ENCODE peak calls at places on chromosomes 2 and 18, in six cellular contexts. One of them, this sample, is unnamed.

GRCh38 chr2:74474899-74475298 is 2.4 kb upstream of the MRPL53 start:
- DNase-seq in H1: peak; percentile 78
- DNase-seq in stomach: no peak
- DNase-seq in A549: no peak
- DNase-seq in GM12878: no peak
- DNase-seq in upper lobe of left lung: no peak
- DNase-seq in this sample: no peak

GRCh38 chr2:225582355-225583116 is 183.0 kb downstream of the NYAP2 start:
- DNase-seq in upper lobe of left lung: peak; percentile 75
- DNase-seq in stomach: no peak
- DNase-seq in GM12878: no peak
- DNase-seq in A549: no peak
- DNase-seq in H1: no peak
- DNase-seq in this sample: peak; percentile 31

GRCh38 chr18:27843783-27844415 is 333.0 kb downstream of the CDH2 start:
- DNase-seq in stomach: no peak
- DNase-seq in H1: no peak
- DNase-seq in GM12878: no peak
- DNase-seq in A549: no peak
- DNase-seq in upper lobe of left lung: no peak
- DNase-seq in this sample: no peak

GRCh38 chr2:227853765-227854271 is 17.6 kb upstream of the DAW1 start:
- DNase-seq in stomach: no peak
- DNase-seq in H1: no peak
- DNase-seq in GM12878: no peak
- DNase-seq in A549: no peak
- DNase-seq in upper lobe of left lung: no peak
- DNase-seq in this sample: no peak

GRCh38 chr2:164495491-164496223 is 125.6 kb downstream of the GRB14 start:
- DNase-seq in A549: peak; percentile 15
- DNase-seq in stomach: no peak
- DNase-seq in H1: no peak
- DNase-seq in GM12878: no peak
- DNase-seq in upper lobe of left lung: no peak
- DNase-seq in this sample: no peak

GRCh38 chr2:236261452-236261851 is 2.8 kb downstream of the ASB18 start:
- DNase-seq in upper lobe of left lung: no peak
- DNase-seq in A549: no peak
- DNase-seq in stomach: no peak
- DNase-seq in H1: no peak
- DNase-seq in GM12878: no peak
- DNase-seq in this sample: no peak

GRCh38 chr2:26067980-26068507 is 34.2 kb downstream of the RAB10 start:
- DNase-seq in stomach: no peak
- DNase-seq in H1: no peak
- DNase-seq in GM12878: no peak
- DNase-seq in A549: no peak
- DNase-seq in upper lobe of left lung: no peak
- DNase-seq in this sample: no peak

GRCh38 chr2:173652731-173653426 is 298.2 kb downstream of the CDCA7 start:
- DNase-seq in A549: peak; percentile 83
- DNase-seq in stomach: peak; percentile 32
- DNase-seq in upper lobe of left lung: no peak
- DNase-seq in H1: no peak
- DNase-seq in GM12878: no peak
- DNase-seq in this sample: no peak

GRCh38 chr2:221680548-221680947 is 108.4 kb upstream of the EPHA4 start:
- DNase-seq in stomach: no peak
- DNase-seq in A549: no peak
- DNase-seq in GM12878: no peak
- DNase-seq in upper lobe of left lung: no peak
- DNase-seq in H1: no peak
- DNase-seq in this sample: no peak

GRCh38 chr2:8198776-8199382 is 483.0 kb upstream of the ID2 start:
- DNase-seq in H1: no peak
- DNase-seq in GM12878: no peak
- DNase-seq in upper lobe of left lung: no peak
- DNase-seq in A549: no peak
- DNase-seq in stomach: no peak
- DNase-seq in this sample: no peak

GRCh38 chr2:220533485-220533884 is 906.1 kb downstream of the SLC4A3 start:
- DNase-seq in A549: peak; percentile 32
- DNase-seq in upper lobe of left lung: no peak
- DNase-seq in stomach: no peak
- DNase-seq in H1: no peak
- DNase-seq in GM12878: peak; percentile 1
- DNase-seq in this sample: no peak

GRCh38 chr2:160425794-160426193 is 67.8 kb downstream of the RBMS1 start:
- DNase-seq in H1: no peak
- DNase-seq in upper lobe of left lung: no peak
- DNase-seq in A549: no peak
- DNase-seq in GM12878: no peak
- DNase-seq in stomach: no peak
- DNase-seq in this sample: no peak

GRCh38 chr2:69915050-69915945 is at the start of gene MXD1:
- DNase-seq in GM12878: no peak
- DNase-seq in stomach: peak; percentile 38
- DNase-seq in upper lobe of left lung: peak; percentile 94
- DNase-seq in H1: no peak
- DNase-seq in A549: no peak
- DNase-seq in this sample: no peak

GRCh38 chr2:191696001-191696400 is 18.1 kb downstream of the NABP1 start:
- DNase-seq in upper lobe of left lung: no peak
- DNase-seq in stomach: no peak
- DNase-seq in A549: no peak
- DNase-seq in H1: no peak
- DNase-seq in GM12878: no peak
- DNase-seq in this sample: no peak

GRCh38 chr18:2902327-2902726 is 55.5 kb downstream of the EMILIN2 start:
- DNase-seq in H1: no peak
- DNase-seq in A549: no peak
- DNase-seq in stomach: no peak
- DNase-seq in upper lobe of left lung: no peak
- DNase-seq in GM12878: no peak
- DNase-seq in this sample: no peak

GRCh38 chr2:195667974-195668373 is 10.9 kb downstream of the SLC39A10 start:
- DNase-seq in GM12878: no peak
- DNase-seq in A549: no peak
- DNase-seq in stomach: no peak
- DNase-seq in upper lobe of left lung: no peak
- DNase-seq in H1: no peak
- DNase-seq in this sample: no peak

GRCh38 chr2:26840937-26841610 is 6.9 kb upstream of the DPYSL5 start:
- DNase-seq in upper lobe of left lung: no peak
- DNase-seq in H1: no peak
- DNase-seq in stomach: no peak
- DNase-seq in GM12878: no peak
- DNase-seq in A549: peak; percentile 48
- DNase-seq in this sample: no peak

GRCh38 chr2:113098061-113098460 is 29.3 kb upstream of the IL1RN start:
- DNase-seq in stomach: no peak
- DNase-seq in upper lobe of left lung: no peak
- DNase-seq in H1: no peak
- DNase-seq in A549: no peak
- DNase-seq in GM12878: no peak
- DNase-seq in this sample: peak; percentile 19

GRCh38 chr2:37593024-37593423 is 78.4 kb downstream of the CDC42EP3 start:
- DNase-seq in A549: no peak
- DNase-seq in H1: no peak
- DNase-seq in stomach: no peak
- DNase-seq in GM12878: no peak
- DNase-seq in upper lobe of left lung: no peak
- DNase-seq in this sample: no peak

GRCh38 chr2:37589298-37589697 is 82.1 kb downstream of the CDC42EP3 start:
- DNase-seq in H1: no peak
- DNase-seq in upper lobe of left lung: no peak
- DNase-seq in stomach: no peak
- DNase-seq in A549: no peak
- DNase-seq in GM12878: no peak
- DNase-seq in this sample: no peak

GRCh38 chr2:37587817-37588216 is 83.6 kb downstream of the CDC42EP3 start:
- DNase-seq in upper lobe of left lung: no peak
- DNase-seq in H1: no peak
- DNase-seq in A549: no peak
- DNase-seq in GM12878: no peak
- DNase-seq in stomach: no peak
- DNase-seq in this sample: no peak

GRCh38 chr2:37588316-37588777 is 83.1 kb downstream of the CDC42EP3 start:
- DNase-seq in stomach: no peak
- DNase-seq in A549: no peak
- DNase-seq in H1: no peak
- DNase-seq in upper lobe of left lung: no peak
- DNase-seq in GM12878: no peak
- DNase-seq in this sample: no peak

GRCh38 chr2:37590119-37590571 is 81.3 kb downstream of the CDC42EP3 start:
- DNase-seq in upper lobe of left lung: no peak
- DNase-seq in A549: no peak
- DNase-seq in GM12878: no peak
- DNase-seq in stomach: no peak
- DNase-seq in H1: no peak
- DNase-seq in this sample: no peak
- TF ChIP-seq EP300 in upper lobe of left lung: peak; percentile 47
- TF ChIP-seq EP300 in A549: no peak
- TF ChIP-seq EP300 in GM12878: no peak
- TF ChIP-seq EP300 in stomach: no peak
- TF ChIP-seq EP300 in H1: no peak
- TF ChIP-seq EP300 in this sample: peak; percentile 43

DNA sequence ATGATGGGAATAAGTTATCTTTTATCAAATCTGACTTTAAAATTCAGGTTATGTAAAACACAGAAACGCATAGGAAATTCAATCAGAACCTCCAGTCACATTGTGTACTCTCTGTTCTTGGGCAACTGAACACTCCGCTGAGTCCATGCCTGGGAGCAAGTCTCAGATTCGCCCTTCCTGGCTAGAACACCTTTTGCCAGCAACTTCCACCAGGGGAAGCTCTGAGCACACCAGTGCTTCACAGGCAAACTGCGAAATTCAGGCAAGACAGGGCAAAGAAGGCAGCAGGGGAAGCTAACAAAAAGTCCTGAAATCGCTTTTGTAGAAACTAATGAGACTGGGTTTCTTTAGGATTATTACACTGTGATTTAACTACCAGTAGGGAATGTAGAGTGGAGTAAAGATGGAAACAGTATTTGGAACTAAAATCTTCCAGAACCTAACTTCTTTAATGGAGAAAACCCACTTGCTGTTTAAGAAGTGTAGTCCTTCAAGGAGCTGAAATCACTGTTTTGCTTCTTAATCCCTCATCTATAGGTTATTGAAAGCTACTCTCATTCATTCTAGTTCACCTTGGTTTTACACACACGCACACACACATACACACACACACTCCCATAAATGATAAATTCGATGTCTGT is 214.3 kb downstream of the TMEM182 start:
- DNase-seq in stomach: no peak
- DNase-seq in H1: peak; percentile 54
- DNase-seq in GM12878: no peak
- DNase-seq in A549: peak; percentile 4
- DNase-seq in upper lobe of left lung: no peak
- DNase-seq in this sample: no peak
- TF ChIP-seq CTCF in stomach: no peak
- TF ChIP-seq CTCF in H1: peak; percentile 85
- TF ChIP-seq CTCF in GM12878: peak; percentile 50
- TF ChIP-seq CTCF in A549: peak; percentile 35
- TF ChIP-seq CTCF in upper lobe of left lung: no peak
- TF ChIP-seq CTCF in this sample: no peak

DNA sequence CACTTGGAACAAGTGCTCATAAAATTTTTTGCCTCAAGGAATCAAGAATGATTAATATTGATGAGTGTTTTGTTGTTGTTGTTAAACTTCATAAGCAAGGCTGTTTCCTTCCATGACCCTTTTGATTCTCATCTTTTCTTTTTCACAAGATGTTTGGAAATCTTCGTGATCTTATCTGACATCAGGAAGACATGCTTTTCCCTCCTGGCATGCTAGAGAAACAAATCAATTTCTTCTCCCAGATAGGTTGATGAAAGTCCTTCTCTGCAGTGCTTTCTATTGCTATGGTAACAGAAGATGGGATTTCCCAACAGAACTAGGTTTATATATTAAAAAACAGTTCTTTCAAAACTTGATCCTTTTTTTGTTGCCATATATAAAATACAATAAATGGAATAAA is 85.2 kb downstream of the EML6 start:
- DNase-seq in A549: no peak
- DNase-seq in H1: no peak
- DNase-seq in stomach: no peak
- DNase-seq in GM12878: no peak
- DNase-seq in upper lobe of left lung: no peak
- DNase-seq in this sample: no peak
- H3K4me1 ChIP-seq in A549: peaks cover 10% of the 10 kb centered on the region
- H3K4me1 ChIP-seq in H1: peaks cover 2% of the 10 kb centered on the region
- H3K4me1 ChIP-seq in stomach: no peaks in the 10 kb centered on the region
- H3K4me1 ChIP-seq in GM12878: no peaks in the 10 kb centered on the region
- H3K4me1 ChIP-seq in upper lobe of left lung: no peaks in the 10 kb centered on the region
- H3K4me1 ChIP-seq in this sample: no peaks in the 10 kb centered on the region

GRCh38 chr2:151560289-151560688 is 150.6 kb downstream of the RIF1 start:
- DNase-seq in H1: no peak
- DNase-seq in GM12878: no peak
- DNase-seq in A549: no peak
- DNase-seq in stomach: no peak
- DNase-seq in upper lobe of left lung: no peak
- DNase-seq in this sample: peak; percentile 88
- TF ChIP-seq EP300 in H1: no peak
- TF ChIP-seq EP300 in GM12878: no peak
- TF ChIP-seq EP300 in A549: no peak
- TF ChIP-seq EP300 in stomach: no peak
- TF ChIP-seq EP300 in upper lobe of left lung: no peak
- TF ChIP-seq EP300 in this sample: peak; percentile 87

This sample was measured in esophagus muscularis mucosa.